ENCODE peak calls at places on chromosomes 1 and 21, in six cellular contexts. N, H, P, Q, O and T are unnamed samples.

GRCh38 chr1:234969630-234970370 is 158.8 kb downstream of the TOMM20 start:
- DNase-seq in N (peak; percentile 68), H (peak; percentile 92), P (peak; percentile 82), Q (no peak), O (peak; percentile 94), T (peak; percentile 80)

GRCh38 chr1:16321176-16321867 is 31.0 kb downstream of the FBXO42 start:
- DNase-seq in N (no peak), H (no peak), P (no peak), Q (no peak), O (no peak), T (no peak)

GRCh38 chr1:39115271-39116110 is 89.0 kb upstream of the MACF1 start:
- DNase-seq in N (no peak), H (peak; percentile 88), P (no peak), Q (no peak), O (peak; percentile 58), T (no peak)

GRCh38 chr1:50793521-50793920 is 166.5 kb downstream of the FAF1 start:
- DNase-seq in N (no peak), H (no peak), P (no peak), Q (no peak), O (no peak), T (no peak)

GRCh38 chr1:36834586-36834985 is 199.7 kb downstream of the GRIK3 start:
- DNase-seq in N (peak; percentile 58), H (no peak), P (no peak), Q (no peak), O (no peak), T (no peak)

GRCh38 chr21:35974801-35975200 is 85.5 kb downstream of the SETD4 start:
- DNase-seq in N (no peak), H (peak; percentile 28), P (no peak), Q (no peak), O (no peak), T (no peak)

GRCh38 chr1:193264313-193265065 is 78.1 kb upstream of the B3GALT2 start:
- DNase-seq in N (no peak), H (peak; percentile 14), P (no peak), Q (no peak), O (no peak), T (no peak)

GRCh38 chr1:165883056-165883455 is 55.6 kb downstream of the UCK2 start:
- DNase-seq in N (peak; percentile 89), H (no peak), P (no peak), Q (no peak), O (no peak), T (no peak)

GRCh38 chr1:201358596-201358995 is 18.9 kb downstream of the TNNT2 start:
- DNase-seq in N (peak; percentile 60), H (peak; percentile 3), P (no peak), Q (no peak), O (no peak), T (no peak)

GRCh38 chr1:202659541-202659940 is 50.7 kb downstream of the SYT2 start:
- DNase-seq in N (no peak), H (no peak), P (no peak), Q (no peak), O (no peak), T (no peak)

GRCh38 chr1:22447581-22448215 is 4.0 kb upstream of the ZBTB40 start:
- DNase-seq in N (peak; percentile 50), H (peak; percentile 78), P (no peak), Q (no peak), O (peak; percentile 81), T (no peak)

GRCh38 chr1:85330206-85330605 is 53.8 kb upstream of the BCL10 start:
- DNase-seq in N (peak; percentile 86), H (peak; percentile 96), P (no peak), Q (no peak), O (peak; percentile 77), T (no peak)

GRCh38 chr21:43006874-43007208 is 32.5 kb downstream of the PKNOX1 start:
- DNase-seq in N (no peak), H (no peak), P (no peak), Q (no peak), O (peak; percentile 36), T (no peak)

GRCh38 chr1:1348420-1349255 is 580 bp downstream of the DVL1 start:
- DNase-seq in N (no peak), H (peak; percentile 46), P (no peak), Q (no peak), O (peak; percentile 43), T (no peak)
- H3K4ac ChIP-seq in N (peak overlapping the region; percentile 50), H (peak overlapping the region; percentile 55), P (no peak overlapping the region), Q (no peak overlapping the region), O (peak overlapping the region; percentile 91), T (no peak overlapping the region)

DNA sequence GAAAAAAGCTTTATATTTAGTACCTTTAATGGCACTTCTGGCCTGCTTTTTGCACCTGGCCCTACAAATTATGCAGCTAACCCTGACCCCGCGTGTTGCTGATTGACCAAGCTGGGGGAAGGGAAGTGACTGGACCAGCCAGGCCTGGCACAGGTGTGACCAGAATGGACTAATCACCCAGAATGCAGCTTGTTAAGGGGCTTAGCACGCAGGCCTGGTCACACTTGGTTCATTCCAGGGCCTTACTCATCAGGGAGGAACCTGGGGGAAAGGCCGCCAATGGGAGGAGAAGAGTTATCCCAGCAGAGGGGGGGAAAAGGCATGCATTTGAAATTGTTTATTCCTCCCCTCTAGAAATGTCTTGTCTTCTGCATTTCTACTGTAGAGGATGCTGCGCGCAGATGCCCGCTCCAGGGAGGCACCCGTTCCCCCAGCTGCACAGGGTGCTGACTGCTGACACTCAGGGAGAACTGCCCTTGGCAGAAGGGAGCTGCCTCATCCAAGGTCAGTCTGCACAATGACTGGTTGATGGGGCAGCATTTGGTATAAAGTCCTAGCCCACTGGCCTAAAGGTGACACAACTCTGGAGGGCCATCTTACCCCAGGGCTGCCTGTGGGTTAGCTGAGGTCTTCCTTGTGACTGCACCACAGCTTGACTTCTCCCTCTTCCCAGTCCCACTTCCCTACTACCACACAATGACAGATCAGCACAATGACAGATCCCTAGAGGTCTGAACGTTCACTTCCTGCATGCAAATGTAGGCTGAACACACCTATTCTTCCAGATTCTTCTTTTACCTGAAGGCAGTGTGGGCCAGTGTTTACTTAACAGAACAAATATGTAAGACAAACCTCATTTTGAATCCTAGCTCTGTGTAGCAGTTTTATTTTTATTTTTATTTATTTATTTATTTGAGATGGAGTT is 29.0 kb downstream of the DHCR24 start:
- DNase-seq in N (no peak), H (peak; percentile 78), P (no peak), Q (no peak), O (peak; percentile 48), T (no peak)
- H3K27ac ChIP-seq in N (no peak overlapping the region), H (no peak overlapping the region), P (no peak overlapping the region), Q (no peak overlapping the region), O (peak overlapping the region; percentile 67), T (no peak overlapping the region)

GRCh38 chr1:200298242-200298641 is 111.6 kb downstream of the ZNF281 start:
- DNase-seq in N (no peak), H (no peak), P (no peak), Q (no peak), O (no peak), T (no peak)
- H2BK15ac ChIP-seq in N (no peak overlapping the region), H (no peak overlapping the region), P (no peak overlapping the region), Q (no peak overlapping the region), O (no peak overlapping the region), T (no peak overlapping the region)

GRCh38 chr1:172544481-172545104 is 11.6 kb downstream of the SUCO start:
- DNase-seq in N (peak; percentile 93), H (no peak), P (no peak), Q (no peak), O (no peak), T (no peak)

GRCh38 chr1:172549621-172550280 is 16.8 kb downstream of the SUCO start:
- DNase-seq in N (peak; percentile 64), H (no peak), P (no peak), Q (no peak), O (no peak), T (no peak)

GRCh38 chr1:172551279-172551678 is 18.3 kb downstream of the SUCO start:
- DNase-seq in N (no peak), H (no peak), P (no peak), Q (no peak), O (no peak), T (no peak)

GRCh38 chr1:172545349-172546004 is 12.5 kb downstream of the SUCO start:
- DNase-seq in N (no peak), H (no peak), P (no peak), Q (no peak), O (no peak), T (no peak)

DNA sequence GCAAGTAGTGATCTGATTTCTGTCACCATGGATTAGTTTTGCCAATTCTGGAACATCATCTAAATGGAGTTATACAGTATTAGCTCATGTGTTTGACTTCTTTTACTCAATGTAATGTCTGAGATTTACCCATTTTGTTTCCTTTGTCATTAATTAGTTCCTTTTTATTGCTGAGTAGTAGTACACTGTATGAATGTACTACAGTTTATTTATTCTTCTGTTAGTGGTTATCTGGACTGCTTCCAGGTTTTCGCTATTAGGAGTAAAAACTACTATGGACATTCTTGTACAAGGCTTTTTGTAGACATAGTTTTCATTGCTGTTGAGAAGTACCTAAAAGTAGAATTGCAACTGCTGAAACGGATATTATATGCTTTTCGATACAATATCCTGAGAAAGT is 14.1 kb downstream of the SUCO start:
- DNase-seq in N (no peak), H (peak; percentile 68), P (no peak), Q (no peak), O (peak; percentile 32), T (no peak)
- H3K4ac ChIP-seq in N (no peak overlapping the region), H (no peak overlapping the region), P (no peak overlapping the region), Q (no peak overlapping the region), O (no peak overlapping the region), T (no peak overlapping the region)

DNA sequence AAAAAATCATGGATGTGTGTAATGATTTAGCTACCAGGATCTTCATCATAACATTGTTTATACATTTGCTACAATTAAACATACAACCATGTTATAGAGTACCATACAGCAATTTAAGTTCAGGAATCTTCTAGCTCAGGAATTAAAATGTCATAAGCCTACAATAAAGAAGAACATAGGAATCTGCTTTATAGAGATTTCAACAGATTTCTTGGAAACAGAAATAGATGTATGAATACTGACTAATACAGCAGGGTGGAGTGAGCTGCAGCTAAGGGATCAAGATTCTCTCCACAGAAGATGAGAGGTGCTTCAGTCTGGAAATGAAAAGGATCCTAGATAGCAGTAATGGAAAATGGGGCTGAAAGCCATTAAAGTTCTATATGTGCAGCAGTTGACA is 74.0 kb downstream of the DNTTIP2 start:
- DNase-seq in N (no peak), H (peak; percentile 47), P (no peak), Q (no peak), O (peak; percentile 61), T (no peak)
- H3K27ac ChIP-seq in N (no peak overlapping the region), H (peak overlapping the region; percentile 60), P (no peak overlapping the region), Q (no peak overlapping the region), O (no peak overlapping the region), T (no peak overlapping the region)

DNA sequence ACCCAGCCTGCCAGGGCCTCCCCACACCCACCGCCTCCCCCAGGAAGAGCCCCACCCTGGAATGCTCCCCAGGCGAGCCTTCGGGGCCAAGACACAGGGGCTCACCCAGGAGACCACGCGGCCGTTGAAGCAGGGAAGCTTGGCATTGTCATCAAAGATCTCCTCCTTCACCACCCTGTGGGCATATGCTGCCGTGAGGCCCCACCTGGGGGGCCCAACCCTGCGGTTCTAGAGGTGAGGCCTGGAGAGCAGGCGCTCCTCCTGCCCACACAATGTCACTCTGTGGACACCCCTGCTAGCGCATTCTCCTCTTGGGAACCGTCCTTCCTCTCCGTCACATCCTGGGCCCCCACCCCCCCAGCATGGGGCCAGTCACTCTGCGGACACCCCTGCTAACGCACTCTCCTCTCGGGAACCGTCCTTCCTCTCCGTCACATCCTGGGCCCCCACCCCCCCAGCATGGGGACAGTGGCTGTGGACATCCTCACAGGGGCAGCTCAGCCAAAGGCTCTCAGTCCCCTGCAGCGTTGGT is 6.6 kb downstream of the DVL1 start:
- DNase-seq in N (no peak), H (no peak), P (no peak), Q (no peak), O (no peak), T (no peak)
- H2BK15ac ChIP-seq in N (no peak overlapping the region), H (no peak overlapping the region), P (no peak overlapping the region), Q (no peak overlapping the region), O (no peak overlapping the region), T (no peak overlapping the region)